ENCODE peak calls at places on chromosomes 3 and 15, in nine cellular contexts. D is CD4-positive, alpha-beta memory T cell; C is NCI-H1105; G is GM23248; T is esophagus squamous epithelium; W is NCI-H510A treated with DMSO at 0.1 percent for 48 hours; K is NCI-H2081; S is HTR-8/SVneo; L is stimulated activated CD8-positive, alpha-beta memory T cell treated with anti-CD3 and anti-CD28 coated beads, Interleukin-15, amount 100 ng/mL, for 1 hour. J is an unnamed sample.

GRCh38 chr3:99929409-99930139 is 111.9 kb downstream of the CMSS1 start:
- DNase-seq in D (no peak), C (no peak), G (peak), T (no peak), W (no peak), K (no peak), S (no peak), L (no peak), J (no peak)

GRCh38 chr3:185242642-185243041 is 11.2 kb downstream of the EHHADH start:
- DNase-seq in D (no peak), C (no peak), G (no peak), T (no peak), W (no peak), K (no peak), S (no peak), L (no peak), J (no peak)

GRCh38 chr3:49803464-49804140 is 541 bp downstream of the INKA1 start:
- DNase-seq in D (peak), C (peak), G (peak), T (no peak), W (peak), K (no peak), S (no peak), L (no peak), J (peak)

GRCh38 chr15:48695088-48695834 is 49.8 kb upstream of the FBN1 start:
- DNase-seq in D (no peak), C (no peak), G (peak), T (no peak), W (no peak), K (no peak), S (no peak), L (no peak), J (no peak)

GRCh38 chr3:36397856-36398255 is 17.6 kb downstream of the STAC start:
- DNase-seq in D (no peak), C (no peak), G (peak), T (no peak), W (no peak), K (no peak), S (no peak), L (no peak), J (no peak)

GRCh38 chr15:70035051-70035718 is 62.5 kb downstream of the TLE3 start:
- DNase-seq in D (no peak), C (no peak), G (no peak), T (no peak), W (no peak), K (no peak), S (no peak), L (no peak), J (no peak)

GRCh38 chr15:62454567-62455172 is 289.6 kb upstream of the C2CD4B start:
- DNase-seq in D (no peak), C (no peak), G (peak), T (no peak), W (no peak), K (no peak), S (no peak), L (no peak), J (no peak)

GRCh38 chr3:21310891-21311290 is 440.1 kb downstream of the ZNF385D start:
- DNase-seq in D (no peak), C (no peak), G (no peak), T (no peak), W (no peak), K (no peak), S (no peak), L (no peak), J (no peak)

GRCh38 chr3:11059090-11059798 is 66.7 kb downstream of the SLC6A1 start:
- DNase-seq in D (no peak), C (peak), G (peak), T (no peak), W (no peak), K (peak), S (peak), L (no peak), J (peak)

GRCh38 chr15:89630974-89631901 is 24.0 kb downstream of the KIF7 start:
- DNase-seq in D (no peak), C (no peak), G (no peak), T (no peak), W (no peak), K (no peak), S (no peak), L (no peak), J (no peak)

GRCh38 chr3:133376805-133377204 is 23.1 kb upstream of the BFSP2 start:
- DNase-seq in D (no peak), C (no peak), G (no peak), T (no peak), W (no peak), K (no peak), S (no peak), L (no peak), J (no peak)

GRCh38 chr3:108243243-108243642 is 21.0 kb upstream of the IFT57 start:
- DNase-seq in D (no peak), C (no peak), G (no peak), T (no peak), W (no peak), K (no peak), S (no peak), L (no peak), J (no peak)

GRCh38 chr15:57321485-57321884 is 54.8 kb upstream of the CGNL1 start:
- DNase-seq in D (no peak), C (no peak), G (no peak), T (no peak), W (no peak), K (no peak), S (no peak), L (no peak), J (no peak)

GRCh38 chr3:126121074-126121473 is 37.1 kb upstream of the SLC41A3 start:
- DNase-seq in D (no peak), C (no peak), G (no peak), T (no peak), W (no peak), K (no peak), S (no peak), L (no peak), J (peak)

GRCh38 chr15:77784361-77785292 is 151.9 kb upstream of the LINGO1 start:
- DNase-seq in D (no peak), C (no peak), G (peak), T (no peak), W (no peak), K (peak), S (peak), L (no peak), J (no peak)

GRCh38 chr3:124774305-124774673 is 44.0 kb downstream of the UMPS start:
- DNase-seq in D (no peak), C (no peak), G (peak), T (no peak), W (no peak), K (no peak), S (peak), L (no peak), J (no peak)

GRCh38 chr3:126959921-126960603 is 22.9 kb upstream of the PLXNA1 start:
- DNase-seq in D (no peak), C (no peak), G (peak), T (no peak), W (no peak), K (peak), S (no peak), L (no peak), J (no peak)

GRCh38 chr15:89419370-89419984 is 76.9 kb downstream of the RHCG start:
- DNase-seq in D (no peak), C (no peak), G (peak), T (no peak), W (no peak), K (no peak), S (peak), L (no peak), J (no peak)

GRCh38 chr3:58793052-58793451 is 126.5 kb upstream of the FAM3D start:
- DNase-seq in D (no peak), C (no peak), G (peak), T (no peak), W (no peak), K (no peak), S (no peak), L (no peak), J (no peak)

GRCh38 chr15:49645937-49646336 is 25.1 kb downstream of the DTWD1 start:
- DNase-seq in D (no peak), C (peak), G (peak), T (no peak), W (peak), K (peak), S (no peak), L (no peak), J (peak)

GRCh38 chr3:30162579-30162978 is 443.8 kb upstream of the TGFBR2 start:
- DNase-seq in D (no peak), C (no peak), G (peak), T (no peak), W (no peak), K (no peak), S (peak), L (no peak), J (no peak)

GRCh38 chr3:177977381-177978158 is 558.7 kb upstream of the KCNMB2 start:
- DNase-seq in D (no peak), C (no peak), G (peak), T (no peak), W (no peak), K (no peak), S (peak), L (no peak), J (no peak)

GRCh38 chr3:178750639-178751038 is 214.4 kb downstream of the KCNMB2 start:
- DNase-seq in D (no peak), C (no peak), G (no peak), T (no peak), W (no peak), K (no peak), S (no peak), L (no peak), J (no peak)

GRCh38 chr3:181316481-181316880 is 326.9 kb upstream of the DNAJC19 start:
- DNase-seq in D (no peak), C (no peak), G (peak), T (no peak), W (no peak), K (no peak), S (no peak), L (no peak), J (no peak)

GRCh38 chr3:169266986-169267385 is 396.5 kb downstream of the MECOM start:
- DNase-seq in D (no peak), C (no peak), G (no peak), T (no peak), W (no peak), K (no peak), S (no peak), L (no peak), J (no peak)

GRCh38 chr15:70508561-70509281 is 254.6 kb downstream of the UACA start:
- DNase-seq in D (no peak), C (no peak), G (peak), T (no peak), W (no peak), K (no peak), S (peak), L (no peak), J (no peak)

GRCh38 chr3:160778480-160778879 is 22.4 kb downstream of the PPM1L start:
- DNase-seq in D (no peak), C (no peak), G (no peak), T (no peak), W (no peak), K (no peak), S (no peak), L (no peak), J (no peak)

GRCh38 chr3:139121513-139122220 is 77.0 kb upstream of the PRR23C start:
- DNase-seq in D (no peak), C (no peak), G (peak), T (no peak), W (no peak), K (no peak), S (no peak), L (no peak), J (peak)

GRCh38 chr3:156455839-156456238 is 99.1 kb downstream of the SSR3 start:
- DNase-seq in D (no peak), C (no peak), G (no peak), T (no peak), W (no peak), K (no peak), S (no peak), L (no peak), J (no peak)

GRCh38 chr3:196073188-196073838 is 8.6 kb downstream of the TFRC start:
- DNase-seq in D (peak), C (peak), G (peak), T (no peak), W (peak), K (peak), S (peak), L (peak), J (no peak)

GRCh38 chr15:80645494-80646065 is 49.5 kb upstream of the ABHD17C start:
- DNase-seq in D (no peak), C (no peak), G (peak), T (no peak), W (no peak), K (no peak), S (no peak), L (no peak), J (no peak)

GRCh38 chr3:33658971-33659848 is 58.8 kb downstream of the CLASP2 start:
- DNase-seq in D (no peak), C (peak), G (peak), T (no peak), W (peak), K (peak), S (peak), L (no peak), J (peak)

GRCh38 chr15:78156653-78157052 is 7.5 kb downstream of the IDH3A start:
- DNase-seq in D (no peak), C (no peak), G (no peak), T (no peak), W (no peak), K (no peak), S (no peak), L (no peak), J (no peak)

GRCh38 chr3:130516645-130517512 is at the start of gene COL6A6:
- DNase-seq in D (no peak), C (no peak), G (peak), T (no peak), W (no peak), K (no peak), S (no peak), L (no peak), J (no peak)

GRCh38 chr15:74709011-74709410 is 13.2 kb upstream of the EDC3 start:
- DNase-seq in D (no peak), C (no peak), G (peak), T (no peak), W (no peak), K (no peak), S (no peak), L (no peak), J (no peak)

GRCh38 chr3:30605005-30605404 is 1.4 kb upstream of the TGFBR2 start:
- DNase-seq in D (no peak), C (no peak), G (no peak), T (no peak), W (no peak), K (no peak), S (no peak), L (no peak), J (no peak)

GRCh38 chr3:129624347-129625070 is 18.0 kb upstream of the PLXND1 start:
- DNase-seq in D (no peak), C (no peak), G (peak), T (no peak), W (no peak), K (no peak), S (no peak), L (no peak), J (no peak)

GRCh38 chr3:43632269-43632733 is 10.5 kb upstream of the ANO10 start:
- DNase-seq in D (no peak), C (no peak), G (peak), T (no peak), W (no peak), K (no peak), S (no peak), L (no peak), J (no peak)

J was measured in ascending aorta.